ENCODE peak calls at places on chromosomes 16 and 17, in nine cellular contexts. M is CD4-positive, alpha-beta memory T cell; K is LoVo; C is hepatocyte; E is mucosa of descending colon; O is SHP77; J is stimulated activated CD4-positive, alpha-beta T cell treated with anti-CD3 and anti-CD28 coated beads, TNF-alpha, amount 100 ng/mL, for 4 hours; X is HFF-Myc; B is left cardiac atrium. I is an unnamed sample.

GRCh38 chr17:44014133-44014436 is 678 bp downstream of the TMEM101 start:
- DNase-seq in K (no peak), B (no peak), M (no peak), J (no peak), E (no peak), X (no peak), C (no peak), O (no peak), I (no peak)

GRCh38 chr17:7438050-7438614 is 1.2 kb upstream of the FGF11 start:
- DNase-seq in O (no peak), K (no peak), E (peak; percentile 80), J (peak; percentile 53), B (peak; percentile 84), M (peak; percentile 25), C (peak; percentile 80), X (no peak), I (no peak)

GRCh38 chr17:8436169-8436932 is 667 bp downstream of the NDEL1 start:
- DNase-seq in X (no peak), C (peak; percentile 71), E (peak; percentile 87), J (peak; percentile 32), M (peak; percentile 62), B (peak; percentile 74), K (peak; percentile 67), O (peak; percentile 46), I (peak; percentile 19)

GRCh38 chr17:7836596-7837374 is 2.8 kb downstream of the KDM6B start:
- DNase-seq in O (peak; percentile 99), K (peak; percentile 97), E (peak; percentile 96), C (peak; percentile 98), B (peak; percentile 94), J (no peak), X (peak; percentile 98), M (peak; percentile 53), I (peak; percentile 97)

GRCh38 chr17:63780507-63780906 is 6.5 kb downstream of the DDX42 start:
- DNase-seq in K (no peak), C (no peak), M (no peak), X (no peak), B (no peak), O (no peak), E (no peak), J (no peak), I (no peak)

GRCh38 chr17:1485311-1485747 is 7.2 kb downstream of the MYO1C start:
- DNase-seq in O (no peak), J (no peak), M (no peak), B (peak; percentile 72), C (peak; percentile 70), X (no peak), E (peak; percentile 82), K (no peak), I (no peak)

GRCh38 chr16:72884037-72884436 is 163.9 kb downstream of the ZFHX3 start:
- DNase-seq in M (no peak), X (no peak), B (no peak), E (no peak), K (no peak), J (no peak), C (no peak), O (no peak), I (no peak)

GRCh38 chr16:14560523-14560922 is 69.5 kb downstream of the PARN start:
- DNase-seq in C (no peak), B (no peak), O (no peak), M (no peak), K (no peak), J (no peak), E (no peak), X (no peak), I (no peak)

GRCh38 chr17:72465191-72466024 is 344.6 kb downstream of the SOX9 start:
- DNase-seq in K (peak; percentile 92), X (peak; percentile 73), E (peak; percentile 74), B (no peak), M (no peak), O (no peak), J (no peak), C (peak; percentile 90), I (peak; percentile 99)

GRCh38 chr17:48995871-48996695 is 1.1 kb upstream of the IGF2BP1 start:
- DNase-seq in E (no peak), B (no peak), C (peak; percentile 87), M (no peak), K (peak; percentile 23), J (no peak), O (no peak), X (no peak), I (no peak)

GRCh38 chr16:77443834-77444460 is 9.1 kb upstream of the ADAMTS18 start:
- DNase-seq in O (no peak), B (no peak), C (no peak), M (no peak), K (no peak), J (no peak), E (no peak), X (no peak), I (no peak)

GRCh38 chr17:50514936-50515702 is 6.9 kb downstream of the MYCBPAP start:
- DNase-seq in E (peak; percentile 31), X (no peak), C (no peak), B (no peak), O (no peak), K (no peak), J (no peak), M (no peak), I (no peak)

GRCh38 chr16:1631230-1631629 is 19.1 kb downstream of the CRAMP1 start:
- DNase-seq in E (no peak), M (no peak), B (no peak), X (no peak), K (no peak), O (no peak), J (no peak), C (no peak), I (no peak)

GRCh38 chr17:21249911-21250703 is 3.1 kb downstream of the NATD1 start:
- DNase-seq in B (no peak), J (no peak), O (no peak), X (no peak), E (no peak), M (no peak), C (no peak), K (no peak), I (no peak)

GRCh38 chr16:89363621-89364393 is 126.6 kb downstream of the ANKRD11 start:
- DNase-seq in B (no peak), C (peak; percentile 63), O (no peak), J (no peak), E (no peak), X (peak; percentile 61), K (peak; percentile 48), M (peak; percentile 22), I (no peak)

GRCh38 chr17:67759355-67760171 is 41.8 kb downstream of the NOL11 start:
- DNase-seq in O (no peak), E (no peak), C (no peak), M (no peak), J (no peak), B (peak; percentile 76), X (peak; percentile 29), K (no peak), I (no peak)

GRCh38 chr17:2580156-2580555 is 13.3 kb upstream of the PAFAH1B1 start:
- DNase-seq in M (no peak), J (no peak), K (no peak), B (no peak), X (no peak), C (no peak), E (no peak), O (no peak), I (no peak)

GRCh38 chr16:14672403-14672971 is 21.6 kb downstream of the PLA2G10 start:
- DNase-seq in C (no peak), X (no peak), B (no peak), J (no peak), O (no peak), E (no peak), M (no peak), K (no peak), I (no peak)

GRCh38 chr16:4378202-4378666 is 6.6 kb downstream of the VASN start:
- DNase-seq in C (no peak), E (peak; percentile 62), O (no peak), K (no peak), J (no peak), X (no peak), M (no peak), B (peak; percentile 71), I (no peak)

GRCh38 chr17:47618416-47618815 is 31.3 kb upstream of the KPNB1 start:
- DNase-seq in C (peak; percentile 8), K (no peak), M (no peak), O (no peak), J (no peak), X (no peak), B (no peak), E (no peak), I (no peak)

GRCh38 chr17:69972251-69972650 is 102.8 kb upstream of the KCNJ16 start:
- DNase-seq in K (no peak), C (no peak), J (no peak), O (no peak), E (no peak), B (no peak), X (no peak), M (no peak), I (no peak)

GRCh38 chr17:64003526-64004121 is 5.5 kb downstream of the PRR29 start:
- DNase-seq in J (no peak), O (no peak), E (no peak), M (no peak), K (no peak), B (no peak), X (no peak), C (no peak), I (no peak)

GRCh38 chr17:80855968-80856862 is 135.4 kb upstream of the CHMP6 start:
- DNase-seq in X (peak; percentile 90), E (peak; percentile 71), B (no peak), C (peak; percentile 73), J (peak; percentile 77), O (peak; percentile 69), K (peak; percentile 68), M (peak; percentile 34), I (peak; percentile 92)

GRCh38 chr16:30458561-30459394 is 13.1 kb upstream of the SEPHS2 start:
- DNase-seq in K (no peak), O (no peak), M (peak; percentile 72), C (no peak), B (peak; percentile 50), E (peak; percentile 87), J (peak; percentile 60), X (no peak), I (no peak)

GRCh38 chr17:15342460-15342859 is 1.1 kb upstream of the TEKT3 start:
- DNase-seq in M (no peak), B (no peak), J (no peak), O (no peak), X (no peak), K (no peak), C (no peak), E (no peak), I (no peak)

GRCh38 chr16:86041807-86042206 is 142.8 kb downstream of the IRF8 start:
- DNase-seq in C (no peak), B (no peak), X (no peak), O (no peak), J (no peak), M (no peak), K (no peak), E (no peak), I (no peak)

GRCh38 chr16:81408409-81408950 is 36.1 kb upstream of the CMIP start:
- DNase-seq in C (no peak), E (no peak), O (no peak), J (no peak), X (no peak), K (no peak), B (no peak), M (no peak), I (no peak)

GRCh38 chr16:71537643-71538042 is 11.4 kb downstream of the CHST4 start:
- DNase-seq in M (peak; percentile 3), O (peak; percentile 37), X (no peak), B (peak; percentile 34), J (no peak), K (peak; percentile 45), C (peak; percentile 73), E (no peak), I (peak; percentile 31)

GRCh38 chr17:50182783-50183438 is 17.1 kb downstream of the SGCA start:
- DNase-seq in E (peak; percentile 29), B (no peak), C (no peak), J (no peak), O (no peak), K (no peak), M (no peak), X (no peak), I (no peak)

I was measured in NCI-H460.